ENCODE peak calls at places on chromosomes 7 and 10, in five cellular contexts. One of them, this sample, is unnamed.
A peak's percentile ranks its signal among the peaks of the same experiment; 100 is the strongest.

GRCh38 chr10:99318048-99318447 is 11.1 kb upstream of the CNNM1 start:
- DNase-seq in endodermal cell: no peak
- DNase-seq in uterus: no peak
- DNase-seq in fibroblast of mammary gland: no peak
- DNase-seq in A549: no peak
- DNase-seq in this sample: no peak

GRCh38 chr10:52043811-52044210 is 270.3 kb upstream of the DKK1 start:
- DNase-seq in uterus: no peak
- DNase-seq in endodermal cell: no peak
- DNase-seq in A549: no peak
- DNase-seq in fibroblast of mammary gland: no peak
- DNase-seq in this sample: no peak

GRCh38 chr10:13969792-13970140 is 361.0 kb downstream of the FRMD4A start:
- DNase-seq in endodermal cell: no peak
- DNase-seq in uterus: no peak
- DNase-seq in A549: no peak
- DNase-seq in fibroblast of mammary gland: no peak
- DNase-seq in this sample: no peak

GRCh38 chr10:7260412-7260900 is 150.4 kb downstream of the SFMBT2 start:
- DNase-seq in endodermal cell: peak; percentile 63
- DNase-seq in fibroblast of mammary gland: peak; percentile 99
- DNase-seq in A549: peak; percentile 74
- DNase-seq in uterus: peak; percentile 92
- DNase-seq in this sample: peak; percentile 92

GRCh38 chr10:13587367-13587766 is 602 bp downstream of the PRPF18 start:
- DNase-seq in A549: no peak
- DNase-seq in uterus: no peak
- DNase-seq in fibroblast of mammary gland: peak; percentile 5
- DNase-seq in endodermal cell: peak; percentile 70
- DNase-seq in this sample: no peak

GRCh38 chr10:44386546-44387052 is 1.7 kb upstream of the CXCL12 start:
- DNase-seq in A549: peak; percentile 57
- DNase-seq in endodermal cell: peak; percentile 91
- DNase-seq in fibroblast of mammary gland: peak; percentile 52
- DNase-seq in uterus: peak; percentile 68
- DNase-seq in this sample: peak; percentile 79

GRCh38 chr7:18974803-18975202 is 142.6 kb downstream of the TWIST1 start:
- DNase-seq in endodermal cell: no peak
- DNase-seq in A549: no peak
- DNase-seq in fibroblast of mammary gland: peak; percentile 75
- DNase-seq in uterus: no peak
- DNase-seq in this sample: peak; percentile 41

GRCh38 chr7:2201686-2202360 is 30.9 kb downstream of the MAD1L1 start:
- DNase-seq in fibroblast of mammary gland: no peak
- DNase-seq in uterus: no peak
- DNase-seq in A549: no peak
- DNase-seq in endodermal cell: peak; percentile 44
- DNase-seq in this sample: no peak

GRCh38 chr10:48612241-48612943 is 7.5 kb upstream of the ARHGAP22 start:
- DNase-seq in fibroblast of mammary gland: no peak
- DNase-seq in uterus: no peak
- DNase-seq in A549: no peak
- DNase-seq in endodermal cell: peak; percentile 22
- DNase-seq in this sample: peak; percentile 72

GRCh38 chr7:39595102-39595620 is 28.2 kb upstream of the RALA start:
- DNase-seq in endodermal cell: no peak
- DNase-seq in A549: no peak
- DNase-seq in uterus: no peak
- DNase-seq in fibroblast of mammary gland: peak; percentile 48
- DNase-seq in this sample: peak; percentile 38

GRCh38 chr7:136294977-136295376 is 317.8 kb upstream of the MTPN start:
- DNase-seq in A549: no peak
- DNase-seq in uterus: no peak
- DNase-seq in fibroblast of mammary gland: no peak
- DNase-seq in endodermal cell: peak; percentile 44
- DNase-seq in this sample: no peak

GRCh38 chr10:3534433-3534832 is 250.6 kb downstream of the KLF6 start:
- DNase-seq in uterus: no peak
- DNase-seq in A549: no peak
- DNase-seq in fibroblast of mammary gland: no peak
- DNase-seq in endodermal cell: no peak
- DNase-seq in this sample: no peak

GRCh38 chr10:11846542-11846941 is 23.4 kb downstream of the PROSER2 start:
- DNase-seq in endodermal cell: no peak
- DNase-seq in uterus: no peak
- DNase-seq in A549: no peak
- DNase-seq in fibroblast of mammary gland: no peak
- DNase-seq in this sample: peak; percentile 39

GRCh38 chr7:101941481-101942383 is 124.3 kb downstream of the CUX1 start:
- DNase-seq in endodermal cell: no peak
- DNase-seq in uterus: peak; percentile 91
- DNase-seq in fibroblast of mammary gland: peak; percentile 82
- DNase-seq in A549: peak; percentile 73
- DNase-seq in this sample: peak; percentile 83

GRCh38 chr10:119246862-119247549 is 39.6 kb downstream of the GRK5 start:
- DNase-seq in A549: no peak
- DNase-seq in fibroblast of mammary gland: peak; percentile 91
- DNase-seq in uterus: peak; percentile 66
- DNase-seq in endodermal cell: no peak
- DNase-seq in this sample: peak; percentile 93

GRCh38 chr10:79103585-79103984 is 34.8 kb downstream of the ZMIZ1 start:
- DNase-seq in A549: no peak
- DNase-seq in fibroblast of mammary gland: no peak
- DNase-seq in uterus: no peak
- DNase-seq in endodermal cell: no peak
- DNase-seq in this sample: no peak

GRCh38 chr10:45483002-45483401 is 109.0 kb downstream of the ALOX5 start:
- DNase-seq in uterus: no peak
- DNase-seq in endodermal cell: no peak
- DNase-seq in A549: no peak
- DNase-seq in fibroblast of mammary gland: no peak
- DNase-seq in this sample: no peak

GRCh38 chr10:32983333-32983909 is 25.4 kb upstream of the ITGB1 start:
- DNase-seq in endodermal cell: peak; percentile 66
- DNase-seq in uterus: peak; percentile 60
- DNase-seq in fibroblast of mammary gland: peak; percentile 97
- DNase-seq in A549: peak; percentile 72
- DNase-seq in this sample: peak; percentile 95

GRCh38 chr7:109793-110556 is 82.4 kb upstream of the FAM20C start:
- DNase-seq in A549: no peak
- DNase-seq in endodermal cell: peak; percentile 30
- DNase-seq in fibroblast of mammary gland: no peak
- DNase-seq in uterus: no peak
- DNase-seq in this sample: no peak

DNA sequence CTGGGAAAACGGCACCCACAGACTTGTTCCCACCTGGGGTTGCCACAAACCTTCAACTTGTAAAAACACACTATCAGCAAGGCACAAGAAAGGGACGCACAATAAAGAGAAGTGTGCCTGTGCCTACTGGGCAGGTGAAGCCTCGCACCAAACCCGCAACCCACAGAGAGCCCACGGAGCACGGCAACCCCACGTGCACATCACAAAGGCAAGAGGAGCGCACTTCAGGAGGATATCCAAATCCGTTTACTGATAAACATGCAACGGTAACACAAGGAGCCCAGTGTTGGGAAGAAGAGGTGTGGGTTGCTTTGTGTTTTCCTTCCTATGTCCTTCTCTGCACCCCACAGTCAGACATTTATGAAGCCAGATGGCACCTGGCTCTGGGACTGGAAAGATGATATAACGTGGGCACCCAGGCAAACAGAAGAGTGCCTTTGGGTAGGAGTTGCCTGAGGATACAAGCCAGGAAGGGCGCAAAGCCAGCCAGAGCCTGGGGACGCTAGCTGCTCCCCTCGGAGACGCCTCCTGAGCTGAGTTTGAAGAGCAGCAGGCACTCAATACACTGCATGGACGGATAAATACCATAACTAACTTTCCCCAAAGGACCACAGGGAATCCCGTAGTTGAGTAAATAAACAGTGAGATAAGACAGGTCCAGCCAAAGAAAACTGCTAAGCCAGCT is 41.6 kb downstream of the TCERG1L start:
- DNase-seq in endodermal cell: peak; percentile 45
- DNase-seq in A549: no peak
- DNase-seq in uterus: no peak
- DNase-seq in fibroblast of mammary gland: no peak
- DNase-seq in this sample: no peak
- TF ChIP-seq CTCF in endodermal cell: no peak
- TF ChIP-seq CTCF in A549: no peak
- TF ChIP-seq CTCF in uterus: no peak
- TF ChIP-seq CTCF in fibroblast of mammary gland: no peak
- TF ChIP-seq CTCF in this sample: no peak

GRCh38 chr7:100896743-100897051 is 1.0 kb upstream of the ACHE start:
- DNase-seq in fibroblast of mammary gland: no peak
- DNase-seq in A549: no peak
- DNase-seq in endodermal cell: no peak
- DNase-seq in uterus: no peak
- DNase-seq in this sample: no peak
- H3K4me3 ChIP-seq in fibroblast of mammary gland: no peak overlapping the region
- H3K4me3 ChIP-seq in A549: peak overlapping the region; percentile 49
- H3K4me3 ChIP-seq in endodermal cell: peak overlapping the region; percentile 68
- H3K4me3 ChIP-seq in uterus: peak overlapping the region; percentile 29
- H3K4me3 ChIP-seq in this sample: no peak overlapping the region

GRCh38 chr7:118949031-118949430 is 724.5 kb downstream of the ANKRD7 start:
- DNase-seq in uterus: no peak
- DNase-seq in A549: no peak
- DNase-seq in endodermal cell: no peak
- DNase-seq in fibroblast of mammary gland: peak; percentile 1
- DNase-seq in this sample: peak; percentile 0
- TF ChIP-seq CTCF in uterus: no peak
- TF ChIP-seq CTCF in A549: no peak
- TF ChIP-seq CTCF in endodermal cell: no peak
- TF ChIP-seq CTCF in fibroblast of mammary gland: no peak
- TF ChIP-seq CTCF in this sample: no peak

GRCh38 chr7:138472292-138473079 is 12.4 kb downstream of the TRIM24 start:
- DNase-seq in endodermal cell: no peak
- DNase-seq in A549: no peak
- DNase-seq in fibroblast of mammary gland: no peak
- DNase-seq in uterus: no peak
- DNase-seq in this sample: no peak
- H3K4me3 ChIP-seq in endodermal cell: no peak overlapping the region
- H3K4me3 ChIP-seq in A549: no peak overlapping the region
- H3K4me3 ChIP-seq in fibroblast of mammary gland: no peak overlapping the region
- H3K4me3 ChIP-seq in uterus: no peak overlapping the region
- H3K4me3 ChIP-seq in this sample: no peak overlapping the region

GRCh38 chr7:26280097-26280496 is 11.6 kb upstream of the SNX10 start:
- DNase-seq in uterus: no peak
- DNase-seq in endodermal cell: no peak
- DNase-seq in A549: no peak
- DNase-seq in fibroblast of mammary gland: no peak
- DNase-seq in this sample: no peak

GRCh38 chr7:26280723-26281122 is 10.9 kb upstream of the SNX10 start:
- DNase-seq in endodermal cell: no peak
- DNase-seq in fibroblast of mammary gland: no peak
- DNase-seq in uterus: no peak
- DNase-seq in A549: no peak
- DNase-seq in this sample: no peak

GRCh38 chr7:26275213-26275612 is 16.4 kb upstream of the SNX10 start:
- DNase-seq in endodermal cell: no peak
- DNase-seq in A549: no peak
- DNase-seq in uterus: no peak
- DNase-seq in fibroblast of mammary gland: no peak
- DNase-seq in this sample: no peak

GRCh38 chr7:26279405-26279804 is 12.3 kb upstream of the SNX10 start:
- DNase-seq in A549: no peak
- DNase-seq in uterus: no peak
- DNase-seq in fibroblast of mammary gland: peak; percentile 42
- DNase-seq in endodermal cell: no peak
- DNase-seq in this sample: no peak

DNA sequence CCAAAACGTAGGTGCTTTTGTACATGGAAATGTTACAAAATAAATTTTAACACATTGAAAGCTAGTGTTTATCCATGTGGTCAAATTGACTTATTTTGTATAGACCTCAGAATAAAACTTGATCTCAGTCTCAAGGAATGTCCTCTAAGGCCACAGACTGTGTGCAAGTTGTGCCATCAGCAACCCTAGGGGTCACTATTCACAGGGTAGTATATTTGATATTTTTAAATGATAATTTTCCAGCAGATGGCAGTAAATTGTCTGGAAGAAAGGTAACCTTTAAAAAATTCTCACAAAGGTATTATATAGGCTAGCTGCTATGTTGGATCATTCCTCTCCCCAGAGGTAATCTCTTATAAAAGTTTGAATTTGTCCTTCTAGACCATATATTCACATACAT is 12.9 kb upstream of the SNX10 start:
- DNase-seq in uterus: no peak
- DNase-seq in A549: peak; percentile 55
- DNase-seq in endodermal cell: no peak
- DNase-seq in fibroblast of mammary gland: peak; percentile 42
- DNase-seq in this sample: no peak
- TF ChIP-seq CTCF in uterus: peak; percentile 20
- TF ChIP-seq CTCF in A549: peak; percentile 89
- TF ChIP-seq CTCF in endodermal cell: no peak
- TF ChIP-seq CTCF in fibroblast of mammary gland: peak; percentile 39
- TF ChIP-seq CTCF in this sample: no peak

DNA sequence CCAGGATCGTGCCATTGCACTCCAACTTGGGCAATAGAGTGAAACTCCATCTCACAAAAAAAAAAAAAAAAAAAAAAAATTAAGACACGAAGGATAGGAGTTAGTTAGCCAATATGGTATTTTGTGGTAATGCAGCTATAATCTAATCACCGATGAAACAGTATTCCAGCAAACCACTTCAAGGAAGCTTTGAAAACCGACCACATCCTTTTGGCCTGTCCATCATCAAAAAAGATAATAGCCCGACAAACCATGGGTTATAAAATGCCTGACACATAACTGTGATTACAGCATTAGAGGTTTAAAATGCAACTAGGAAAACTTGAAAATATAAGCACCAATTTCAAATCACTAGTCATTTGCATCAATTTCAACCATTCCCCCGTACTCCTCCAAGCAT is 728.6 kb upstream of the C7orf33 start:
- DNase-seq in fibroblast of mammary gland: no peak
- DNase-seq in endodermal cell: no peak
- DNase-seq in A549: no peak
- DNase-seq in uterus: no peak
- DNase-seq in this sample: no peak
- H3K4me3 ChIP-seq in fibroblast of mammary gland: no peak overlapping the region
- H3K4me3 ChIP-seq in endodermal cell: no peak overlapping the region
- H3K4me3 ChIP-seq in A549: no peak overlapping the region
- H3K4me3 ChIP-seq in uterus: no peak overlapping the region
- H3K4me3 ChIP-seq in this sample: no peak overlapping the region

DNA sequence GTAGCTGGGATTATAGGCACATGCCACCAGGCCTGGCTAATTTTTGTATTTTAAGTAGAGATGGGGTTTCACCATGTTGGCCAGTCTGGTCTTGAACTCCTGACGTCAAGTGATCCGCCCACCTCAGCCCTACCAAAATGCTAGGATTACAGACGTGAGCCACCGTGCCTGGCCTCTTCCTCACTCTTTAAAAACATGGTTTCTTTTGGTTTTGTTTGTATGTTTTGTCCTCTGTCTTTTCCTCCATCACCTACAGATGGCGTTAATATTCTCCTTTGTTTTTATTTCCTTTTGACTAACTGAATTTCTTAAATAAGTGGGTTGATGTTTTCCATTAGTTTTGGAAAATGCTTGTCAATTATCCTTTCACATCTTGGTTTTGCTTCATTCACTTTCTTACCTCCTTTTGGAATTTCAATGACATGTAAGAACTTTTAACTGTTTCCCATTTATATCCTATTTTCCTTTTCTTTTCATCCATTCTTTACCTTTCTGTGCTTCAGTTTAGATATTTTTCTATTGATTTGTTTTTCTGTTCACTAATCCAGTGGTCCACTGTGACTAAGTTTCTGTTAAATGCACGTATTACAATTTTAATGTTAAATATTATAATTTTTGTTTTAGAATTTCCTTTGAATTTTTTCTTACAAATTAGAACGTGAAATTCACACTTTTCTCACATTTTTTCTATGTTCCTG is 104.1 kb downstream of the ZNF467 start:
- DNase-seq in uterus: no peak
- DNase-seq in fibroblast of mammary gland: peak; percentile 62
- DNase-seq in A549: no peak
- DNase-seq in endodermal cell: no peak
- DNase-seq in this sample: no peak
- TF ChIP-seq CTCF in uterus: peak; percentile 13
- TF ChIP-seq CTCF in fibroblast of mammary gland: peak; percentile 51
- TF ChIP-seq CTCF in A549: peak; percentile 71
- TF ChIP-seq CTCF in endodermal cell: peak; percentile 71
- TF ChIP-seq CTCF in this sample: peak; percentile 36